ENCODE peak calls at places on chromosome 2, in five cellular contexts. V, L, W, C and D are unnamed samples.
A peak's percentile ranks its signal among the peaks of the same experiment; 100 is the strongest.

GRCh38 chr2:175168564-175168945 is 552 bp upstream of the ATF2 start:
- DNase-seq in V (no peak), W (no peak), C (no peak), L (no peak), D (no peak)

GRCh38 chr2:191927991-191928390 is 81.1 kb upstream of the CAVIN2 start:
- DNase-seq in V (peak; percentile 23), C (no peak), L (no peak), W (no peak), D (peak; percentile 65)

GRCh38 chr2:234606906-234607305 is 110.0 kb upstream of the ARL4C start:
- DNase-seq in L (no peak), W (no peak), C (no peak), V (peak; percentile 72), D (peak; percentile 85)

GRCh38 chr2:9908639-9909038 is 42.9 kb upstream of the GRHL1 start:
- DNase-seq in C (no peak), V (no peak), L (no peak), W (no peak), D (no peak)

GRCh38 chr2:19120941-19121750 is 237.3 kb downstream of the OSR1 start:
- DNase-seq in V (no peak), L (no peak), C (no peak), W (no peak), D (no peak)

GRCh38 chr2:198973181-198973580 is 484.6 kb downstream of the SATB2 start:
- DNase-seq in L (no peak), V (no peak), C (no peak), W (no peak), D (no peak)

GRCh38 chr2:234372506-234372905 is 124.4 kb downstream of the ARL4C start:
- DNase-seq in V (no peak), C (no peak), W (no peak), L (no peak), D (no peak)

GRCh38 chr2:240269380-240269779 is 128.9 kb upstream of the OTOS start:
- DNase-seq in L (no peak), W (no peak), C (no peak), V (no peak), D (no peak)

GRCh38 chr2:46072146-46072820 is 224.9 kb upstream of the EPAS1 start:
- DNase-seq in L (no peak), W (no peak), C (no peak), V (no peak), D (no peak)

GRCh38 chr2:234304945-234305344 is 191.9 kb downstream of the ARL4C start:
- DNase-seq in L (no peak), W (no peak), C (no peak), V (peak; percentile 21), D (no peak)

GRCh38 chr2:32947484-32948143 is 861 bp downstream of the LTBP1 start:
- DNase-seq in C (no peak), W (no peak), L (no peak), V (peak; percentile 25), D (no peak)

GRCh38 chr2:110755494-110756078 is 23.2 kb downstream of the ACOXL start:
- DNase-seq in L (no peak), C (no peak), W (no peak), V (peak; percentile 23), D (no peak)

GRCh38 chr2:233817305-233817980 is 36.9 kb downstream of the HJURP start:
- DNase-seq in V (no peak), L (no peak), C (no peak), W (no peak), D (no peak)

GRCh38 chr2:203718087-203718486 is 11.6 kb downstream of the CD28 start:
- DNase-seq in L (peak; percentile 36), C (no peak), W (no peak), V (no peak), D (no peak)

GRCh38 chr2:832635-833034 is 118.0 kb upstream of the SNTG2 start:
- DNase-seq in W (no peak), V (no peak), C (no peak), L (no peak), D (no peak)

GRCh38 chr2:137957033-137957432 is 7.2 kb upstream of the HNMT start:
- DNase-seq in L (no peak), V (no peak), W (no peak), C (no peak), D (no peak)

GRCh38 chr2:50535971-50536759 is 495.8 kb downstream of the NRXN1 start:
- DNase-seq in W (peak; percentile 78), L (no peak), C (peak; percentile 25), V (peak; percentile 96), D (peak; percentile 76)

GRCh38 chr2:136117391-136117841 is 533 bp downstream of the CXCR4 start:
- DNase-seq in V (peak; percentile 76), L (peak; percentile 51), W (no peak), C (peak; percentile 9), D (peak; percentile 51)

GRCh38 chr2:16101196-16101595 is 160.8 kb downstream of the MYCN start:
- DNase-seq in L (no peak), V (no peak), W (no peak), C (no peak), D (no peak)

GRCh38 chr2:72915907-72916742 is 1.2 kb upstream of the EMX1 start:
- DNase-seq in W (peak; percentile 23), V (peak; percentile 74), C (no peak), L (peak; percentile 27), D (peak; percentile 52)

GRCh38 chr2:59463401-59463800 is 1090.1 kb downstream of the BCL11A start:
- DNase-seq in W (no peak), C (no peak), L (no peak), V (no peak), D (no peak)

GRCh38 chr2:148259674-148260073 is 238.8 kb downstream of the MBD5 start:
- DNase-seq in V (peak; percentile 37), W (no peak), C (no peak), L (no peak), D (no peak)

GRCh38 chr2:14256890-14257289 is 375.6 kb upstream of the LRATD1 start:
- DNase-seq in W (no peak), L (no peak), V (no peak), C (no peak), D (no peak)

GRCh38 chr2:145769053-145769716 is 1249.3 kb upstream of the ZEB2 start:
- DNase-seq in L (no peak), V (peak; percentile 94), C (no peak), W (peak; percentile 11), D (peak; percentile 23)